ENCODE peak calls at places on chromosomes 4 and X, in ten cellular contexts. R, Z, V, U, C, N, J, W, P and Q are unnamed samples.

GRCh38 chr4:53713296-53713695 is 122.0 kb upstream of the LNX1 start:
- DNase-seq in J (no peak), N (no peak), W (no peak), C (no peak), R (no peak), P (peak), V (no peak), U (no peak), Z (peak), Q (no peak)

GRCh38 chrX:75603833-75604232 is 81.0 kb upstream of the ZDHHC15 start:
- DNase-seq in Z (no peak), U (no peak), R (peak), W (no peak), P (peak), J (no peak), N (peak), C (no peak), V (no peak), Q (no peak)

GRCh38 chr4:26178874-26179273 is 141.9 kb upstream of the RBPJ start:
- DNase-seq in J (no peak), Z (no peak), W (no peak), U (no peak), R (no peak), C (no peak), V (no peak), P (no peak), N (no peak), Q (peak)

GRCh38 chr4:139129206-139129605 is 47.8 kb downstream of the ELF2 start:
- DNase-seq in R (no peak), J (no peak), N (no peak), U (no peak), V (peak), C (no peak), Z (no peak), W (no peak), P (no peak), Q (no peak)

GRCh38 chr4:145352438-145353145 is 129.1 kb upstream of the SMAD1 start:
- DNase-seq in P (no peak), C (peak), R (no peak), Z (no peak), J (no peak), N (no peak), V (no peak), W (peak), U (no peak), Q (no peak)

GRCh38 chr4:36041340-36041739 is 203.0 kb downstream of the ARAP2 start:
- DNase-seq in R (no peak), P (no peak), J (no peak), Z (no peak), C (no peak), N (no peak), U (no peak), W (no peak), V (no peak), Q (no peak)

GRCh38 chr4:123777297-123777859 is 380.8 kb downstream of the SPRY1 start:
- DNase-seq in P (peak), Z (no peak), W (no peak), J (no peak), V (no peak), N (no peak), U (no peak), C (no peak), R (no peak), Q (peak)

GRCh38 chr4:31059753-31060522 is 339.8 kb downstream of the PCDH7 start:
- DNase-seq in V (peak), U (no peak), R (no peak), J (no peak), W (no peak), N (no peak), P (peak), Z (no peak), C (no peak), Q (no peak)

GRCh38 chr4:2832981-2833670 is 10.5 kb upstream of the ADD1 start:
- DNase-seq in Z (no peak), C (no peak), N (no peak), P (no peak), U (no peak), W (no peak), R (peak), J (peak), V (no peak), Q (peak)